ENCODE peak calls at places on chromosome 21, in eight cellular contexts. H is iPS DF 6.9, Y is ovary, K is neuronal stem cell, T is adipocyte, B is aorta, C is NT2/D1, D is heart right ventricle. W is an unnamed sample. For H3K4me1, the result is how much of the 10 kb centered on the place peaks cover.

GRCh38 chr21:15992171-15992570 is 262.4 kb downstream of the USP25 start:
- DNase-seq in H (no peak), Y (no peak), K (no peak), T (no peak), B (no peak), C (no peak), D (no peak), W (no peak)

GRCh38 chr21:36846624-36847023 is 119.8 kb downstream of the HLCS start:
- DNase-seq in H (no peak), Y (no peak), K (no peak), T (peak), B (no peak), C (no peak), D (no peak), W (no peak)

GRCh38 chr21:36910581-36911307 is 55.7 kb downstream of the HLCS start:
- DNase-seq in H (no peak), Y (no peak), K (no peak), T (peak), B (no peak), C (no peak), D (peak), W (no peak)

GRCh38 chr21:28761709-28762356 is 230.8 kb downstream of the LTN1 start:
- DNase-seq in H (no peak), Y (no peak), K (no peak), T (peak), B (no peak), C (no peak), D (no peak), W (no peak)

GRCh38 chr21:29130234-29130993 is at the start of gene MAP3K7CL:
- DNase-seq in H (no peak), Y (no peak), K (no peak), T (peak), B (peak), C (no peak), D (peak), W (no peak)

GRCh38 chr21:39051561-39051949 is 131.7 kb downstream of the PSMG1 start:
- DNase-seq in H (no peak), Y (no peak), K (no peak), T (no peak), B (no peak), C (no peak), D (no peak), W (no peak)

GRCh38 chr21:46516068-46516467 is 57.4 kb downstream of the DIP2A start:
- DNase-seq in H (no peak), Y (no peak), K (no peak), T (no peak), B (no peak), C (no peak), D (no peak), W (no peak)

GRCh38 chr21:36722370-36723368 is 23.8 kb downstream of the SIM2 start:
- DNase-seq in H (no peak), Y (no peak), K (no peak), T (no peak), B (no peak), C (no peak), D (no peak), W (no peak)

GRCh38 chr21:18810136-18810535 is 406.6 kb upstream of the TMPRSS15 start:
- DNase-seq in H (no peak), Y (no peak), K (no peak), T (no peak), B (no peak), C (peak), D (no peak), W (peak)

GRCh38 chr21:15539376-15539775 is 190.4 kb upstream of the USP25 start:
- DNase-seq in H (no peak), Y (no peak), K (no peak), T (peak), B (no peak), C (no peak), D (no peak), W (no peak)

GRCh38 chr21:21481238-21481637 is 483.0 kb downstream of the NCAM2 start:
- DNase-seq in H (no peak), Y (no peak), K (no peak), T (no peak), B (no peak), C (no peak), D (no peak), W (no peak)

GRCh38 chr21:31728952-31729351 is 3.0 kb downstream of the SCAF4 start:
- DNase-seq in H (no peak), Y (no peak), K (no peak), T (no peak), B (no peak), C (no peak), D (no peak), W (no peak)
- H3K4me1 ChIP-seq in H (under half), Y (under half), K (under half), T (under half), B (under half), C (under half), D (half or more), W (under half)

DNA sequence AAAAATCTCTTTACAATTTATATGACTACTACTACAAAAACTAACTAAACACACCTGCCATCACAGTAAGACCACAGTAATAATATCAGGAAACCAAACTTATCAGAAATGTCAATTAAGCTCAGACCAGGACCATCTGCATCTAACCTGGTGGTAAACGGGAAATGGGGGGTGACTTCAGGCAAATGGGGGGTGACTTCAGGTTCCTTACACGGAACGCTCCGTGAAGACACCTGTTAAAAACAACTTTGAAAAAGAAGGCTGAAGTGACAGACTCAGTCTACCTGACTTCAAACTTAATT is 15.8 kb downstream of the PRDM15 start:
- DNase-seq in H (no peak), Y (no peak), K (no peak), T (no peak), B (no peak), C (no peak), D (no peak), W (no peak)
- H3K4me1 ChIP-seq in H (under half), Y (under half), K (under half), T (under half), B (under half), C (under half), D (under half), W (under half)

GRCh38 chr21:43267391-43268085 is 98.7 kb downstream of the CRYAA start:
- DNase-seq in H (no peak), Y (no peak), K (no peak), T (no peak), B (peak), C (no peak), D (no peak), W (no peak)

GRCh38 chr21:43268086-43268803 is 99.4 kb downstream of the CRYAA start:
- DNase-seq in H (no peak), Y (no peak), K (no peak), T (no peak), B (peak), C (no peak), D (no peak), W (no peak)

GRCh38 chr21:43269461-43269860 is 100.7 kb downstream of the CRYAA start:
- DNase-seq in H (peak), Y (no peak), K (no peak), T (no peak), B (peak), C (no peak), D (no peak), W (peak)

GRCh38 chr21:43269981-43270670 is 101.3 kb downstream of the CRYAA start:
- DNase-seq in H (no peak), Y (no peak), K (no peak), T (no peak), B (peak), C (no peak), D (no peak), W (no peak)

DNA sequence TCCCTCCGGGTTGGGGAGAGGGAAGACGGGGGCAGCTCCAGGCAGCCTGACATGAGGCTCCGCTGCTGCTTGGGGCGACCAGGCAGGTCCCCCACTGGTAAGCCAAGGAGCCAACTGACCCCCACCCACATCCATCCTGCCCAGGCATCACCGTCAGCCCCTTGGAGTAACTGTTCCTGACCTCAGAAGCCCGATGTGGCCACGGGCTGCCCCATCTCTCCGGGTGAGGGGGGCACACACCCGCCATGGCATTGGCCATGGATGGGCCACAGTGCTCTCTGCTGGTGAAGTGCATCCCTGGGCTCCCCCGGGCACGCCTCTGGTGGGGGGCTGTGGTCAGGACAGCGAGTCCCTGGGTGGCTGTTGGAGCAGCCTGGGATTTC is 100.0 kb downstream of the CRYAA start:
- DNase-seq in H (no peak), Y (no peak), K (no peak), T (no peak), B (peak), C (no peak), D (no peak), W (no peak)
- H3K4me1 ChIP-seq in H (under half), Y (under half), K (under half), T (under half), B (under half), C (under half), D (under half), W (under half)

DNA sequence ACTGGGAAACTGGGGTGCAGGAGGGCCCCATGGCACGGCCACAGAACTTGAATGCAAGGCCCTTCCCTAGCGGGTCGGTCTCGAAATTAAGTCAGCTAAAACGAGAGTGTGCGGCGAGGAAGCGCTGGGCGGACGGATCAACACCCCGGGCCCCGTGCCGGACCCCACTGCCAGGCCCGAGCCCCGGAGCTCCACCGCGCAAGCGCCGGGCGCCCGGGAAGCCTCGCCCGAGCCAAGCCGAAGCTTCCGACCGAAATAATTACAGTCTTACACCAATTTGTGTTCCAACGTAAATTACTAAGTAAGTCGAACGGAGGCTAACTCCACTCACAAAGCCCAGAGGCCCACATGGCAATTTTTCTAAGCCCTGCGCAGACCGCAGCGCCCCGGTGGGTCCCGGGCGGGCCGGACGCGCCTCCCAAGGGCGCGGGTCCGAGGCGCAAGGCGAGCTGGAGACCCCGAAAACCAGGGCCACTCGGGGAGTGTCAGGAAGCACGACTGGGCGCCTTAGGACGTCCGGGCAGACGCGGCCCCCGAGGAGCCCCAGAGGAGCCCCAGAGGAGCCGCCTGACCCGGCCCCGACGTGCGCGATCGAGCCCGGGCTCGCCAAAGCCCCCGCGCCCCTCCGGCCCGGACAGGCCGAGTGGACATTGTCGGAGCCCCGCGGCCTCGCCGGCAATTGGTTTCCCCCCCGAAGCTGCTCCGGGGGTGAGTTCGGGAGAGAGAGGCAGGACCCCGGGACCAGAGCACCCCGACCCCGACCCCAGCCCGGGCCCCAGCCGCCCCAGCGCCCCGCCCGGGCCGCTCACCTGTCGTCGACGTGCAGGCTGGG is 585 bp downstream of the RIPK4 start:
- DNase-seq in H (no peak), Y (no peak), K (no peak), T (no peak), B (peak), C (no peak), D (no peak), W (no peak)
- H3K4me1 ChIP-seq in H (under half), Y (under half), K (under half), T (under half), B (under half), C (under half), D (under half), W (under half)

GRCh38 chr21:25441835-25442234 is 165.4 kb downstream of the MRPL39 start:
- DNase-seq in H (no peak), Y (no peak), K (no peak), T (no peak), B (no peak), C (no peak), D (no peak), W (no peak)
- H3K4me1 ChIP-seq in H (under half), Y (under half), K (under half), T (under half), B (under half), C (under half), D (under half), W (under half)

DNA sequence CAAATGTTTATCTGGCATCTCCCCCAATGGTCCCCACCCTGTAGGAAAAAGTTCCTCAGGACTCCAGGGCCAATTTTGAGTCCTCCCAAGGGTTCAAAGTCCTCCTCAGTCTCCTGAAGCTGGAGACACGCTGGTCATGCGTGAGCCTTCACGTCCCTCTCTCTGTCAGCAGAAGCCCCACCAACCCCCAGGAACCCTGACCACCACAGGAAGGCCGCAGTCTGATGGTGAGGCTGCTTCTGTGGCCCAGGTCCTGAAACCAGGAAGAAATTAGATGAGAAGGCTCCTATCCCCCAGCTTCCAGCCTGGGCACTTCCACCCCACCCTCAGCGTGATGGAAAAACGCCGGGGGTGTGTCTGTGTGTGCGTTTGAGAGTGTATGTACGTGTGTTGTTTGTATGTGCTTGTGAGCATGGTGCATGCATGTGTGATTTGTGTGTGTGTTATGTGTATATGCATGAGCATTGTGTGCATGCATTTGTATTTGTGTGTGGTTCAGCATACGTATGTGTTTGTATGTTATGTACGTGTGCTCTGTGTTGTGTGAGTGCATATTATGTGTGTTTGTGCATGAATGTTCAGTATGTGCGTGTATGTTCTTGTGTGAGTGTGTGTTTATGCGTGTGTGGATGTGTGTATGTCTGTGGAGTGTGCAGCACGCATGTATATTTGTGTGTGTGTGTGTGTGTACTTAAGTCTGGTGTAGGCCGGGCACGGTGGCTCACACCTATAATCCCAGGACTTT is 92.5 kb downstream of the SIK1 start:
- DNase-seq in H (no peak), Y (no peak), K (no peak), T (no peak), B (no peak), C (no peak), D (no peak), W (no peak)
- H3K4me1 ChIP-seq in H (under half), Y (under half), K (under half), T (under half), B (under half), C (under half), D (under half), W (under half)

DNA sequence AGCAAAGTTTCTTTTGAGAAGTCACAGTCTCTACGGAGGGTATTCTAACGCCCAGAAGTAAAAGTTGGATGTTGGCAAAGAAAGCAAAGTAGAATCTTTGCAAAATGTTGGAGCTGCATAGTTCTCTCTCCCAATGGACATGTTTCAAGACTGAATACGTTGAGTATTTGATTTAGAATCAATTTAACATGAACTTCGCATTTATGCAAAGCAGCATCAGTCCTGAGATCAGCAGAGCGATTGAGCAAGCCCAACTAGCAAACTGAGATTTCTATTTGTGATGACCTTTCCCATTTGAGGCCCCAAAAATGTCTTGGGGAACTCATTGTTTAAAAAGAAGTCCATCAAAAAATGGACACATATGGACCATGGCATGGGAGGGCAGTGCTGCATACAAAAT is 8.0 kb downstream of the RUNX1 start:
- DNase-seq in H (no peak), Y (no peak), K (no peak), T (no peak), B (no peak), C (no peak), D (no peak), W (no peak)
- H3K4me1 ChIP-seq in H (under half), Y (under half), K (under half), T (under half), B (under half), C (under half), D (under half), W (under half)

GRCh38 chr21:45421071-45421845 is 16.3 kb downstream of the COL18A1 start:
- DNase-seq in H (no peak), Y (no peak), K (no peak), T (no peak), B (peak), C (no peak), D (peak), W (no peak)
- H3K4me1 ChIP-seq in H (under half), Y (under half), K (under half), T (under half), B (under half), C (half or more), D (under half), W (under half)

DNA sequence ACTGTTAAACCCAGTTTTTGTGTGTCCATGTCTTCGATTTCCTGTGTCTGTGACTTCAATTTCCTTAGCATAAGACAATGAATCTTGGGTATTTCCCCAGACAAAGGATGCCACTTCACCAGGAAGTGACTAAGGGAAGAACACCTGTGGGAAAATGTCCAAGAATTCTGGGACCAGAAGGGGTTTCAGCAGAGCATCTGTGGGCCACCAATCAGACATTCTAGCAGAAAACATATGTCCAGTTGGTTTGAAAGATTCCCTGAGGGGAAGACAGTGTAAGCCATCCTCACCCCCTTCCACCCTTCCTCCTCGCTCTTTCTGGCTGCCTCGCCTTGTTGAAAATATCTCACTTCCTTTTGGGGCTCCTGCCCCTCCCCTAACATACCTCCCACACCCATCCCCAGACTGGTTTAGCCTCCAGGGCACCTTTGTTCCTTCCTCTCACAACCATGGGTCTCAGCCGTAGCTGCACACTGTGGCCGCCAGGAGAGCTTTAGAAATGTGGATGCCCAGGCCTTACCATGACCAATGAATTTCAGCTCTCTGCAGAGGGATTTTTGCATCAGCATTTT is 25.5 kb upstream of the IFNAR1 start:
- DNase-seq in H (no peak), Y (no peak), K (no peak), T (no peak), B (no peak), C (peak), D (no peak), W (no peak)
- H3K4me1 ChIP-seq in H (under half), Y (under half), K (under half), T (under half), B (under half), C (under half), D (under half), W (under half)

GRCh38 chr21:44657635-44658183 is at the start of gene KRTAP12-3:
- DNase-seq in H (no peak), Y (no peak), K (no peak), T (no peak), B (peak), C (no peak), D (no peak), W (peak)
- H3K4me1 ChIP-seq in H (under half), Y (under half), K (under half), T (under half), B (under half), C (under half), D (under half), W (under half)